ENCODE peak calls at places on chromosomes 12 and 14, in nine cellular contexts. One of them, this sample, is unnamed. For H3K9me3, the result is how much of the 10 kb centered on the place peaks cover.

GRCh38 chr12:64086946-64087345 is 135.2 kb downstream of the KICS2 start:
- DNase-seq in HepG2: no peak
- DNase-seq in tibial nerve: no peak
- DNase-seq in A549: no peak
- DNase-seq in HCT116: no peak
- DNase-seq in transverse colon: no peak
- DNase-seq in suprapubic skin: no peak
- DNase-seq in ovary: no peak
- DNase-seq in body of pancreas: no peak
- DNase-seq in this sample: no peak

GRCh38 chr14:94320243-94320642 is 2.9 kb downstream of the SERPINA6 start:
- DNase-seq in body of pancreas: no peak
- DNase-seq in transverse colon: peak
- DNase-seq in ovary: no peak
- DNase-seq in HepG2: peak
- DNase-seq in A549: no peak
- DNase-seq in tibial nerve: no peak
- DNase-seq in suprapubic skin: no peak
- DNase-seq in HCT116: no peak
- DNase-seq in this sample: no peak

GRCh38 chr14:68580676-68581075 is 212.2 kb downstream of the ZFP36L1 start:
- DNase-seq in HCT116: no peak
- DNase-seq in ovary: no peak
- DNase-seq in transverse colon: no peak
- DNase-seq in suprapubic skin: no peak
- DNase-seq in A549: no peak
- DNase-seq in HepG2: no peak
- DNase-seq in tibial nerve: no peak
- DNase-seq in body of pancreas: no peak
- DNase-seq in this sample: no peak

GRCh38 chr12:89969098-89969497 is 260.5 kb upstream of the ATP2B1 start:
- DNase-seq in A549: no peak
- DNase-seq in transverse colon: no peak
- DNase-seq in HCT116: no peak
- DNase-seq in ovary: no peak
- DNase-seq in tibial nerve: no peak
- DNase-seq in suprapubic skin: no peak
- DNase-seq in HepG2: no peak
- DNase-seq in body of pancreas: no peak
- DNase-seq in this sample: no peak

GRCh38 chr14:73961192-73961591 is 11.1 kb downstream of the COQ6 start:
- DNase-seq in body of pancreas: no peak
- DNase-seq in tibial nerve: no peak
- DNase-seq in HCT116: no peak
- DNase-seq in ovary: no peak
- DNase-seq in suprapubic skin: no peak
- DNase-seq in A549: no peak
- DNase-seq in HepG2: no peak
- DNase-seq in transverse colon: no peak
- DNase-seq in this sample: no peak

GRCh38 chr12:76449572-76449971 is 101.4 kb upstream of the BBS10 start:
- DNase-seq in body of pancreas: no peak
- DNase-seq in tibial nerve: no peak
- DNase-seq in HCT116: no peak
- DNase-seq in transverse colon: no peak
- DNase-seq in A549: no peak
- DNase-seq in HepG2: no peak
- DNase-seq in suprapubic skin: no peak
- DNase-seq in ovary: no peak
- DNase-seq in this sample: no peak

GRCh38 chr12:5166976-5167375 is 123.3 kb downstream of the KCNA5 start:
- DNase-seq in HepG2: no peak
- DNase-seq in ovary: no peak
- DNase-seq in suprapubic skin: no peak
- DNase-seq in transverse colon: no peak
- DNase-seq in HCT116: no peak
- DNase-seq in tibial nerve: no peak
- DNase-seq in body of pancreas: no peak
- DNase-seq in A549: no peak
- DNase-seq in this sample: no peak

GRCh38 chr14:54625158-54625557 is 58.2 kb downstream of the SAMD4A start:
- DNase-seq in suprapubic skin: no peak
- DNase-seq in A549: no peak
- DNase-seq in HCT116: no peak
- DNase-seq in tibial nerve: no peak
- DNase-seq in body of pancreas: no peak
- DNase-seq in ovary: no peak
- DNase-seq in HepG2: no peak
- DNase-seq in transverse colon: no peak
- DNase-seq in this sample: no peak

GRCh38 chr12:563899-564298 is 99.3 kb downstream of the NINJ2 start:
- DNase-seq in HepG2: no peak
- DNase-seq in A549: no peak
- DNase-seq in tibial nerve: no peak
- DNase-seq in body of pancreas: no peak
- DNase-seq in transverse colon: no peak
- DNase-seq in suprapubic skin: no peak
- DNase-seq in HCT116: no peak
- DNase-seq in ovary: no peak
- DNase-seq in this sample: no peak

GRCh38 chr12:66065623-66066022 is 64.9 kb downstream of the LLPH start:
- DNase-seq in suprapubic skin: no peak
- DNase-seq in tibial nerve: no peak
- DNase-seq in body of pancreas: no peak
- DNase-seq in HCT116: no peak
- DNase-seq in HepG2: no peak
- DNase-seq in transverse colon: no peak
- DNase-seq in ovary: no peak
- DNase-seq in A549: no peak
- DNase-seq in this sample: no peak

DNA sequence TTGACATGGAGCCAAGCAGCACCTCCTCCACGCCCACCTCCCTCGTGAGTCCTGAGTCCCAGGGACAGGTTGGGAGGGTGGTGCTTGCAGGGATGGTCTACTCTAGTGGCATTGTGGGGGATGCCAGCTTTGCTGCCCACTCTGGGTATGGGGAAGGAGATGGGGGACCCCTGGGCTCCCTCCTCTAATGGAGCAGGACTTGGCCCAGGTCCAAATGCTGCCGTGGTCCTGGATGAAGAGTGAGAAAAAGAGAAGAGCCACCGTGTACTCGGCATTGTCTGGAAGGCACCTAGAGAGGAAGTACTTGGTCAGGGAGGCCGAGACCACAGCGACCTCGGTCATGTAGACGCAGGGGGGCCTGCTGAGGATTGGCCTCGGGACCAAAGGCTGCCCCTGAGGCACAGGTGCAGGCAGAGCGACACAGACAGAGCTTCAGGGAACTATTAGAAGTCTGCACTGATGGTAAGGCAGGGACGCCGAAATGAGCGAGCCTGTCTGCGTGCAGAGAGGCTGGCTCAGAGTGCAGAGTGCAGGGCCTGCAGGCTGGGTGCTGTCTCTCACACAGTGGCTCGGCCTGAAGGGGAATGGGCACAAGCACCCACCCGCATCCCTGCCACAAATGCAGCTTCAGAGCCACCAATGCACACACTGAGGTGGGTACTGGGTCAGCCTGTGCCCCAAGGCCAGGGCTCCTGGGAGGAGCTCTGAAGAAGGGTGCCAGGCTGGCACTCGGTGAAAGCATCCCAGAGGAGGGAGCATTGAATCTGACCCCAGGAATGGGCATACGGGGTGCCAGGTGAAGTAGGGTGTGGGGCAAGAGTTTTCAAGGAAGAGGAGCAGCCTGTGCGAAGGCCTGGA is 17.4 kb downstream of the NGB start:
- DNase-seq in tibial nerve: no peak
- DNase-seq in body of pancreas: no peak
- DNase-seq in ovary: no peak
- DNase-seq in suprapubic skin: no peak
- DNase-seq in A549: no peak
- DNase-seq in transverse colon: no peak
- DNase-seq in HCT116: no peak
- DNase-seq in HepG2: no peak
- DNase-seq in this sample: no peak
- TF ChIP-seq CTCF in tibial nerve: no peak
- TF ChIP-seq CTCF in body of pancreas: no peak
- TF ChIP-seq CTCF in ovary: no peak
- TF ChIP-seq CTCF in suprapubic skin: no peak
- TF ChIP-seq CTCF in A549: no peak
- TF ChIP-seq CTCF in transverse colon: no peak
- TF ChIP-seq CTCF in HCT116: no peak
- TF ChIP-seq CTCF in HepG2: no peak
- TF ChIP-seq CTCF in this sample: no peak

GRCh38 chr12:56635539-56636117 is 5.5 kb upstream of the BAZ2A start:
- DNase-seq in transverse colon: no peak
- DNase-seq in tibial nerve: no peak
- DNase-seq in HCT116: no peak
- DNase-seq in suprapubic skin: no peak
- DNase-seq in HepG2: no peak
- DNase-seq in A549: no peak
- DNase-seq in body of pancreas: no peak
- DNase-seq in ovary: no peak
- DNase-seq in this sample: no peak
- TF ChIP-seq POLR2A in transverse colon: no peak
- TF ChIP-seq POLR2A in tibial nerve: no peak
- TF ChIP-seq POLR2A in HCT116: no peak
- TF ChIP-seq POLR2A in suprapubic skin: no peak
- TF ChIP-seq POLR2A in HepG2: no peak
- TF ChIP-seq POLR2A in A549: no peak
- TF ChIP-seq POLR2A in body of pancreas: no peak
- TF ChIP-seq POLR2A in ovary: no peak
- TF ChIP-seq POLR2A in this sample: no peak

GRCh38 chr14:22630066-22630465 is 14.1 kb downstream of the OR6J1 start:
- DNase-seq in tibial nerve: no peak
- DNase-seq in ovary: no peak
- DNase-seq in transverse colon: no peak
- DNase-seq in A549: no peak
- DNase-seq in body of pancreas: no peak
- DNase-seq in HepG2: no peak
- DNase-seq in suprapubic skin: no peak
- DNase-seq in HCT116: no peak
- DNase-seq in this sample: no peak
- H3K9me3 ChIP-seq in tibial nerve: under half
- H3K9me3 ChIP-seq in ovary: under half
- H3K9me3 ChIP-seq in transverse colon: under half
- H3K9me3 ChIP-seq in A549: under half
- H3K9me3 ChIP-seq in body of pancreas: under half
- H3K9me3 ChIP-seq in HepG2: under half
- H3K9me3 ChIP-seq in suprapubic skin: under half
- H3K9me3 ChIP-seq in HCT116: under half
- H3K9me3 ChIP-seq in this sample: under half

GRCh38 chr12:31230004-31230403 is 95.9 kb downstream of the SINHCAF start:
- DNase-seq in tibial nerve: no peak
- DNase-seq in ovary: no peak
- DNase-seq in A549: no peak
- DNase-seq in suprapubic skin: no peak
- DNase-seq in HepG2: no peak
- DNase-seq in body of pancreas: no peak
- DNase-seq in transverse colon: no peak
- DNase-seq in HCT116: no peak
- DNase-seq in this sample: no peak
- TF ChIP-seq CTCF in tibial nerve: no peak
- TF ChIP-seq CTCF in ovary: no peak
- TF ChIP-seq CTCF in A549: no peak
- TF ChIP-seq CTCF in suprapubic skin: no peak
- TF ChIP-seq CTCF in HepG2: no peak
- TF ChIP-seq CTCF in body of pancreas: no peak
- TF ChIP-seq CTCF in transverse colon: no peak
- TF ChIP-seq CTCF in HCT116: no peak
- TF ChIP-seq CTCF in this sample: no peak

DNA sequence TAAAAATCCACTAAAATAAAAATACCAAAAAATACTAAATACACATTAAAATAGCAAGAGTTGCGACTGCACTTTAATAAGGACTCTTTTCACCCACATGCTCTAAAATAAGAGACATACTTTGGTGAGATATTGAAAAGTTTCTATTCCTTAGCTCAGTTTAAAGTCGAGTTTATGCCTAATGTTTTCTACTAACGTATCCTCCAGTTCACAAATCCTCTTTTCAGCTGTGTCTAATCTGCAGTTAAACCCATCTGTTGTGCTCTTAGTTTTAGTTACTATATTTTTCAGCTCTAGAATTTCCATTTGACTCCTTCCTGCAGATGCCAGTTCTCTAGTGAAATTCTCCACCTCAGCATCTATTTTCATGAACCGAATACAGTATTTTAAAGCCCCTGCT is 63.8 kb downstream of the CDK17 start:
- DNase-seq in tibial nerve: no peak
- DNase-seq in body of pancreas: no peak
- DNase-seq in HCT116: no peak
- DNase-seq in ovary: no peak
- DNase-seq in A549: no peak
- DNase-seq in transverse colon: no peak
- DNase-seq in HepG2: no peak
- DNase-seq in suprapubic skin: no peak
- DNase-seq in this sample: no peak
- TF ChIP-seq POLR2A in tibial nerve: no peak
- TF ChIP-seq POLR2A in body of pancreas: no peak
- TF ChIP-seq POLR2A in HCT116: no peak
- TF ChIP-seq POLR2A in ovary: no peak
- TF ChIP-seq POLR2A in A549: no peak
- TF ChIP-seq POLR2A in transverse colon: no peak
- TF ChIP-seq POLR2A in HepG2: no peak
- TF ChIP-seq POLR2A in suprapubic skin: no peak
- TF ChIP-seq POLR2A in this sample: no peak

This sample was measured in heart left ventricle.